ENCODE peak calls at places on chromosome 3, in four cellular contexts. W, Y, X and J are unnamed samples.
A peak's percentile ranks its signal among the peaks of the same experiment; 100 is the strongest.

GRCh38 chr3:29618395-29619291 is 337.8 kb downstream of the RBMS3 start:
- DNase-seq in Y (no peak), X (no peak), W (no peak), J (no peak)

GRCh38 chr3:111714305-111714704 is 119.2 kb upstream of the ZBED2 start:
- DNase-seq in Y (peak; percentile 25), W (no peak), X (no peak), J (no peak)

GRCh38 chr3:21750831-21751391 is at the start of gene ZNF385D:
- DNase-seq in Y (peak; percentile 64), X (no peak), W (peak; percentile 83), J (no peak)

GRCh38 chr3:185807455-185808068 is 17.3 kb downstream of the IGF2BP2 start:
- DNase-seq in X (no peak), W (peak; percentile 94), Y (peak; percentile 88), J (no peak)

GRCh38 chr3:32401541-32402052 is 9.9 kb downstream of the CMTM7 start:
- DNase-seq in X (peak; percentile 52), Y (no peak), W (peak; percentile 71), J (peak; percentile 73)

GRCh38 chr3:194255252-194256039 is 95.7 kb downstream of the CPN2 start:
- DNase-seq in W (no peak), Y (no peak), X (no peak), J (peak; percentile 46)

GRCh38 chr3:87801409-87801808 is 257.4 kb downstream of the CGGBP1 start:
- DNase-seq in X (no peak), W (no peak), Y (no peak), J (no peak)

GRCh38 chr3:61663728-61664492 is 102.5 kb downstream of the PTPRG start:
- DNase-seq in Y (no peak), X (peak; percentile 21), W (peak; percentile 96), J (no peak)

GRCh38 chr3:15102833-15103232 is 3.9 kb upstream of the RBSN start:
- DNase-seq in W (no peak), Y (no peak), X (no peak), J (peak; percentile 41)

GRCh38 chr3:124172846-124173245 is 180.9 kb upstream of the ROPN1 start:
- DNase-seq in Y (no peak), W (no peak), X (no peak), J (peak; percentile 3)

GRCh38 chr3:2771711-2772110 is 338.5 kb downstream of the IL5RA start:
- DNase-seq in X (no peak), W (no peak), Y (no peak), J (no peak)

GRCh38 chr3:152151216-152151874 is 117.4 kb upstream of the MBNL1 start:
- DNase-seq in W (no peak), X (no peak), Y (no peak), J (no peak)

GRCh38 chr3:23807161-23808015 is 1.6 kb downstream of the UBE2E1 start:
- DNase-seq in W (peak; percentile 19), Y (no peak), X (no peak), J (peak; percentile 17)

GRCh38 chr3:6657591-6657990 is 203.3 kb upstream of the GRM7 start:
- DNase-seq in X (no peak), W (no peak), Y (no peak), J (no peak)

GRCh38 chr3:29329986-29330514 is 49.2 kb downstream of the RBMS3 start:
- DNase-seq in W (no peak), Y (no peak), X (no peak), J (no peak)

GRCh38 chr3:194322701-194323174 is 28.4 kb downstream of the CPN2 start:
- DNase-seq in Y (no peak), W (peak; percentile 81), X (peak; percentile 84), J (peak; percentile 52)

GRCh38 chr3:25505581-25505980 is 77.5 kb downstream of the RARB start:
- DNase-seq in W (no peak), X (no peak), Y (no peak), J (no peak)

GRCh38 chr3:66469220-66469640 is 31.6 kb downstream of the LRIG1 start:
- DNase-seq in X (no peak), Y (no peak), W (peak; percentile 56), J (no peak)

GRCh38 chr3:13884851-13885703 is 5.2 kb upstream of the WNT7A start:
- DNase-seq in X (peak; percentile 53), W (no peak), Y (no peak), J (peak; percentile 66)

GRCh38 chr3:81699921-81700320 is 61.5 kb downstream of the GBE1 start:
- DNase-seq in Y (no peak), W (no peak), X (no peak), J (no peak)

GRCh38 chr3:31903686-31904431 is 77.2 kb downstream of the OSBPL10 start:
- DNase-seq in W (no peak), X (no peak), Y (no peak), J (peak; percentile 11)

GRCh38 chr3:127149621-127150310 is 43.2 kb upstream of the PRR23E start:
- DNase-seq in Y (no peak), X (no peak), W (no peak), J (no peak)

GRCh38 chr3:32438596-32439344 is 47.1 kb downstream of the CMTM7 start:
- DNase-seq in Y (no peak), X (no peak), W (peak; percentile 29), J (no peak)

GRCh38 chr3:132538072-132538471 is 59.0 kb upstream of the ACKR4 start:
- DNase-seq in Y (no peak), W (no peak), X (no peak), J (peak; percentile 69)

GRCh38 chr3:61848885-61849284 is 287.5 kb downstream of the PTPRG start:
- DNase-seq in W (peak; percentile 69), X (no peak), Y (no peak), J (peak; percentile 4)

GRCh38 chr3:183868804-183869203 is 15.9 kb downstream of the PARL start:
- DNase-seq in X (no peak), W (no peak), Y (no peak), J (no peak)

GRCh38 chr3:177377166-177377565 is 179.9 kb upstream of the TBL1XR1 start:
- DNase-seq in Y (no peak), X (no peak), W (no peak), J (no peak)

GRCh38 chr3:152299243-152299976 is 30.7 kb downstream of the MBNL1 start:
- DNase-seq in X (no peak), W (no peak), Y (no peak), J (no peak)

GRCh38 chr3:175932586-175932985 is 1073.5 kb downstream of the NAALADL2 start:
- DNase-seq in X (no peak), W (peak; percentile 34), Y (no peak), J (peak; percentile 25)

GRCh38 chr3:12316721-12317351 is 28.0 kb downstream of the PPARG start:
- DNase-seq in W (no peak), Y (no peak), X (no peak), J (peak; percentile 70)

GRCh38 chr3:173986861-173987410 is 589.4 kb downstream of the NLGN1 start:
- DNase-seq in X (no peak), Y (no peak), W (no peak), J (no peak)

GRCh38 chr3:11552289-11553264 is 91.1 kb downstream of the VGLL4 start:
- DNase-seq in Y (no peak), W (no peak), X (no peak), J (no peak)

GRCh38 chr3:192573240-192573639 is 154.1 kb downstream of the FGF12 start:
- DNase-seq in X (no peak), W (no peak), Y (no peak), J (no peak)

GRCh38 chr3:44509985-44510360 is 32.5 kb upstream of the ZNF445 start:
- DNase-seq in Y (no peak), W (peak; percentile 17), X (peak; percentile 5), J (peak; percentile 27)

GRCh38 chr3:174955513-174956001 is 96.4 kb downstream of the NAALADL2 start:
- DNase-seq in Y (no peak), W (peak; percentile 58), X (peak; percentile 28), J (peak; percentile 26)

GRCh38 chr3:195334967-195335366 is 64.0 kb upstream of the XXYLT1 start:
- DNase-seq in Y (no peak), W (no peak), X (no peak), J (no peak)

GRCh38 chr3:9765865-9766264 is 3.9 kb downstream of the CAMK1 start:
- DNase-seq in Y (no peak), W (no peak), X (no peak), J (no peak)

GRCh38 chr3:116161570-116162290 is 283.6 kb downstream of the LSAMP start:
- DNase-seq in X (no peak), Y (no peak), W (no peak), J (no peak)

DNA sequence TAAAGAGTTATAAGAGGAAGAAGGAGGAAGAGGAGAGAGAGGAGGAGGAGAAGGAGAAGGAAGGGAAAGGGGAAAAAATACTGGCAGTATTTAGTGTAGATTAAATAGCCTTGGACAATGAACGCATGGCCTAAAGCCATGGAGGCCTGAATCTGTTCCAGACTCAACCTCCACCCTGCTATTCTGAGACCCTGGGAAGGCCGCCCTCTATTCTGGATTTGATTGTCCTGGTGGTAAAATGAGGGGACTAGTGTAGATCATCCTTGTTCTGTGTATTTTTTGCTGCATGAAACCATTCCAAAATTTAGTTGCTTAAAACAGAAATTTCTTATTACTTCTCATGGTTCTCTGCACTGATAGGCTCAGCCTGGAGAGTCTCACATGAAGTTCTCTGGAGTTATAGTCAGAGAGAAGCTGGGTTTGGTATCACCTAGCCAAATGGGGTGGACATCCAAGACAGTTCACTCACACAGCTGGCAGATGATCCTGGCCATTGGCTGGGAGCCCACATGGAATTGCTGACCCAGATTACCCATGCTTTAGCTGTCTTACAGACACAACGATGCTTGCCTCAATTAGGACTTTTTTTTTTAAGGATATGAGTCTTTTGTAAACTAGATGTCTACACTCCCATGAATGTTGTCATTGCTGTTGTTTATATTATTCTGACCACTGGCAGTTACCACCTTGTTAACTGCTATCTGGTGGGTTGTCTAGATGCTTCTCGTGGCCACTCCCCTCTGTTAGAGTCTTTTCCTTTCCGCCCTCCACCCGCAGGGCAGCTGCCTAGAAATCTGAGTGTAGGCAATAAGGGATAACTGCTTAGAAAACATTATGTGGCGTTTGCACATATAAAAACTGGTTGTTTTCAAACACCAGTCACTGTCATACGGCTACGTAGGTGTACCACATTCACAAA is 149.9 kb downstream of the SST start:
- DNase-seq in Y (no peak), X (no peak), W (peak; percentile 24), J (no peak)
- H3K27ac ChIP-seq in Y (no peak overlapping the region), X (no peak overlapping the region), W (no peak overlapping the region), J (no peak overlapping the region)

DNA sequence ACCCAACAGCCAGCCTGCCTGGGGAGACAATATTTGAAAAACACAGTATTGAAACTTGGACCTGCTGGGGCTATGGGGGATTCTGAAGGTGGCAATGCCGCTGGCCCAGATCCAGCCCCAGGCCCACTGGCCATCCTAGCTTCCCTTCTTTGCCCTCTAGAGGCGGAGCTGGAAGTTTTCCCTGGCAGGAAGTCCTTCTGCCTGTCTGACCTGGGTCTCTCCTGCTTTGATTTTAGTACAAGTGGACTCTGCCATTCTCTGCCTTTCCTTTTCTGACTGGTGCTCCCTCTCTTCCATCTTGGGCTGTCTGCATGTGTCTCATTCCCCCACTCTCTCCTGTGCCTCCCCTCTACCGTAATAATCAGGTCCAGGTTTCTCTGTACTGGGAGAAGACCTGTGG is 3.6 kb downstream of the SEMA3F start:
- DNase-seq in Y (no peak), X (no peak), W (no peak), J (no peak)
- H3K27ac ChIP-seq in Y (no peak overlapping the region), X (peak overlapping the region; percentile 85), W (no peak overlapping the region), J (peak overlapping the region; percentile 4)

GRCh38 chr3:133967992-133968892 is 61.5 kb downstream of the SLCO2A1 start:
- DNase-seq in Y (no peak), X (no peak), W (no peak), J (no peak)
- H3K27ac ChIP-seq in Y (no peak overlapping the region), X (no peak overlapping the region), W (no peak overlapping the region), J (no peak overlapping the region)

GRCh38 chr3:154614078-154614477 is 184.1 kb upstream of the GPR149 start:
- DNase-seq in X (no peak), W (no peak), Y (no peak), J (no peak)
- H3K27ac ChIP-seq in X (no peak overlapping the region), W (no peak overlapping the region), Y (no peak overlapping the region), J (no peak overlapping the region)

GRCh38 chr3:149653564-149653963 is 4.3 kb downstream of the WWTR1 start:
- DNase-seq in W (no peak), X (no peak), Y (no peak), J (no peak)
- H3K27ac ChIP-seq in W (peak overlapping the region; percentile 37), X (peak overlapping the region; percentile 55), Y (no peak overlapping the region), J (no peak overlapping the region)